ENCODE peak calls at places on chromosomes 1 and 21, in five cellular contexts. Y, C, A, Q and H are unnamed samples.

GRCh38 chr1:40872266-40872665 is 10.1 kb upstream of the CITED4 start:
- DNase-seq in Y (no peak), C (peak), A (no peak), Q (no peak), H (no peak)

GRCh38 chr1:93681549-93682412 is at the start of gene BCAR3:
- DNase-seq in Y (peak), C (peak), A (peak), Q (peak), H (peak)

GRCh38 chr1:61246001-61246400 is 163.6 kb downstream of the NFIA start:
- DNase-seq in Y (no peak), C (no peak), A (no peak), Q (no peak), H (no peak)

GRCh38 chr1:85048296-85049064 is at the start of gene MCOLN3:
- DNase-seq in Y (peak), C (peak), A (no peak), Q (peak), H (no peak)

GRCh38 chr1:27598288-27598687 is 5.7 kb downstream of the AHDC1 start:
- DNase-seq in Y (no peak), C (no peak), A (no peak), Q (no peak), H (peak)

GRCh38 chr1:247212914-247213617 is 41.2 kb upstream of the ZNF124 start:
- DNase-seq in Y (no peak), C (no peak), A (no peak), Q (no peak), H (no peak)

GRCh38 chr1:108327534-108328462 is 83.9 kb upstream of the NBPF4 start:
- DNase-seq in Y (no peak), C (no peak), A (no peak), Q (no peak), H (peak)

GRCh38 chr21:23939369-23940065 is 1667.8 kb downstream of the MRPL39 start:
- DNase-seq in Y (no peak), C (no peak), A (no peak), Q (no peak), H (no peak)

GRCh38 chr1:100141192-100141591 is 8.2 kb downstream of the TRMT13 start:
- DNase-seq in Y (no peak), C (no peak), A (no peak), Q (no peak), H (no peak)

GRCh38 chr1:206464456-206464964 is 5.8 kb upstream of the IKBKE start:
- DNase-seq in Y (peak), C (peak), A (peak), Q (no peak), H (peak)

GRCh38 chr1:147700042-147700711 is 29.9 kb upstream of the ACP6 start:
- DNase-seq in Y (peak), C (peak), A (peak), Q (peak), H (peak)

GRCh38 chr1:67535474-67535873 is 105.3 kb upstream of the SERBP1 start:
- DNase-seq in Y (peak), C (peak), A (peak), Q (peak), H (peak)

GRCh38 chr1:195373831-195374230 is 1234.4 kb downstream of the KCNT2 start:
- DNase-seq in Y (no peak), C (no peak), A (no peak), Q (no peak), H (no peak)

GRCh38 chr1:204493882-204494280 is 724 bp downstream of the PIK3C2B start:
- DNase-seq in Y (peak), C (peak), A (no peak), Q (peak), H (peak)

GRCh38 chr1:221699582-221700519 is 42.0 kb downstream of the DUSP10 start:
- DNase-seq in Y (no peak), C (no peak), A (peak), Q (no peak), H (peak)

GRCh38 chr21:33968998-33969353 is 53.4 kb upstream of the ATP5PO start:
- DNase-seq in Y (no peak), C (no peak), A (no peak), Q (no peak), H (no peak)

GRCh38 chr1:162023181-162023546 is 505 bp downstream of the OLFML2B start:
- DNase-seq in Y (no peak), C (no peak), A (no peak), Q (no peak), H (no peak)

DNA sequence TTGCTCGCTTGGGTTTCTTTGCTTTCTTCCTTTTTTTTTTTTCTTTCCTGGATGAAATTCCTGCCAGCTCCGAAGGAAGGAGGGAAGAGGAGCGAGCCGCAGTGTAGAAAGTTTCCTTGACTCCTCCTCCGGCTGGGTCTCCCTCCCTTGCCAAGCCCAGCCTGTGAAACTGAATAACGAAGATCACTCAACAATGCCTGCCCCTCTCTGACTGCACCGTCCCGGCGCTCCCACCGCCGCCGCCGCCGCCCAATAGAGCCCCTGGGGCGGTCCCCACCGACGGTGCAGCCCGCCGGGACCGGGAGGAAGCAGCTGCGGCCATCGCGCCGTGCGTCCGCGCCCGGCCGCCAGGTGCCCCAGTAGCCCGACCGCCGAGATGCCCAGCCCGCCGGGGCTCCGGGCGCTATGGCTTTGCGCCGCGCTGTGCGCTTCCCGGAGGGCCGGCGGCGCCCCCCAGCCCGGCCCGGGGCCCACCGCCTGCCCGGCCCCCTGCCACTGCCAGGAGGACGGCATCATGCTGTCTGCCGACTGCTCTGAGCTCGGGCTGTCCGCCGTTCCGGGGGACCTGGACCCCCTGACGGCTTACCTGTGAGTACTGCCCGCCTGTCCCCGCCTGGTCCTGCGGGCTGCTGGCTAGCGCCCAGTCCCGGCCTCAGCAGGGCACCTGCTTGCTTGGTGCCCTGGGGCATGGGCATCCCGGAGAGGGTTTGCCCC is at the start of gene LGR6:
- DNase-seq in Y (no peak), C (no peak), A (no peak), Q (no peak), H (no peak)
- TF ChIP-seq CTCF in Y (peak), C (no peak), A (no peak), Q (no peak), H (no peak)

GRCh38 chr1:186325239-186325638 is 49.8 kb downstream of the TPR start:
- DNase-seq in Y (no peak), C (peak), A (peak), Q (no peak), H (peak)
- TF ChIP-seq CTCF in Y (peak), C (peak), A (peak), Q (no peak), H (peak)

GRCh38 chr1:20507248-20507563 is 745 bp downstream of the MUL1 start:
- DNase-seq in Y (no peak), C (no peak), A (no peak), Q (no peak), H (no peak)

GRCh38 chr1:20507564-20508410 is at the start of gene MUL1:
- DNase-seq in Y (peak), C (peak), A (peak), Q (peak), H (peak)

GRCh38 chr1:20508411-20508771 is 440 bp upstream of the MUL1 start:
- DNase-seq in Y (no peak), C (no peak), A (no peak), Q (no peak), H (no peak)

GRCh38 chr1:20511518-20512428 is 3.8 kb upstream of the MUL1 start:
- DNase-seq in Y (no peak), C (peak), A (peak), Q (no peak), H (no peak)
- TF ChIP-seq CTCF in Y (no peak), C (no peak), A (no peak), Q (no peak), H (no peak)

GRCh38 chr1:1678581-1679380 is 13.8 kb downstream of the SLC35E2B start:
- DNase-seq in Y (no peak), C (no peak), A (no peak), Q (peak), H (no peak)
- TF ChIP-seq CTCF in Y (no peak), C (peak), A (peak), Q (no peak), H (peak)

DNA sequence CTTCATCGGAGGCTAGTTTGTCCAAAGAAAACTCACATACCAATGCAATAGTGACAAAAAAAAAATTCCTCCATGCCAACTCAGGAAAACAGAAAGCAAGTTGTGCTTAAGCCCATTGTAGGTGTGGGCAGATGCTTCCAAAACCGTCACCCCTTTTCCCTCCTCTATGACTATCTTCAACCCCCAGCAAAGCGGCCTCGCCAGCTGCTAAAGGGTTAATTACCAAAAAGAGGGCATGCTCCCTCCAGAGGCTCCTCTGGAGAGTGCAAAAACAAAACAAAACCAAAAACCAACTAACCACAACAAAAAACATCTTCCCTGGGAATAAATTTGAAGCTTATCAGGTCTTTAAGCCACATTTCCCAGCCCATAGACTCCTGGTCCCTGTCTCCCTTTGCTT is 1.2 kb downstream of the LMOD1 start:
- DNase-seq in Y (no peak), C (no peak), A (no peak), Q (no peak), H (no peak)
- TF ChIP-seq CTCF in Y (peak), C (peak), A (peak), Q (no peak), H (peak)